ENCODE peak calls at places on chromosome 6, in five cellular contexts. One of them, this sample, is unnamed.

GRCh38 chr6:44932651-44933091 is 395.5 kb upstream of the RUNX2 start:
- DNase-seq in NCI-H1417: no peak
- DNase-seq in HEK293T: no peak
- DNase-seq in GM12865: no peak
- DNase-seq in GM10248: no peak
- DNase-seq in this sample: no peak

GRCh38 chr6:160348552-160349441 is 619 bp downstream of the SLC22A3 start:
- DNase-seq in NCI-H1417: no peak
- DNase-seq in HEK293T: no peak
- DNase-seq in GM12865: no peak
- DNase-seq in GM10248: no peak
- DNase-seq in this sample: peak; percentile 27

GRCh38 chr6:15916581-15916980 is 212.3 kb upstream of the MYLIP start:
- DNase-seq in NCI-H1417: no peak
- DNase-seq in HEK293T: no peak
- DNase-seq in GM12865: no peak
- DNase-seq in GM10248: no peak
- DNase-seq in this sample: no peak

GRCh38 chr6:168516941-168517741 is 76.2 kb downstream of the SMOC2 start:
- DNase-seq in NCI-H1417: no peak
- DNase-seq in HEK293T: no peak
- DNase-seq in GM12865: no peak
- DNase-seq in GM10248: no peak
- DNase-seq in this sample: no peak

GRCh38 chr6:149563203-149563927 is 2.8 kb upstream of the GINM1 start:
- DNase-seq in NCI-H1417: no peak
- DNase-seq in HEK293T: no peak
- DNase-seq in GM12865: no peak
- DNase-seq in GM10248: no peak
- DNase-seq in this sample: no peak

GRCh38 chr6:9295641-9296040 is 860.3 kb upstream of the SLC35B3 start:
- DNase-seq in NCI-H1417: no peak
- DNase-seq in HEK293T: no peak
- DNase-seq in GM12865: no peak
- DNase-seq in GM10248: no peak
- DNase-seq in this sample: no peak

GRCh38 chr6:11779308-11780096 is 899 bp upstream of the ADTRP start:
- DNase-seq in NCI-H1417: no peak
- DNase-seq in HEK293T: no peak
- DNase-seq in GM12865: no peak
- DNase-seq in GM10248: no peak
- DNase-seq in this sample: no peak

GRCh38 chr6:77839292-77839691 is 186.5 kb downstream of the MEI4 start:
- DNase-seq in NCI-H1417: no peak
- DNase-seq in HEK293T: no peak
- DNase-seq in GM12865: no peak
- DNase-seq in GM10248: no peak
- DNase-seq in this sample: no peak

GRCh38 chr6:42112351-42112750 is 30.1 kb downstream of the C6orf132 start:
- DNase-seq in NCI-H1417: no peak
- DNase-seq in HEK293T: no peak
- DNase-seq in GM12865: no peak
- DNase-seq in GM10248: no peak
- DNase-seq in this sample: no peak

GRCh38 chr6:140090871-140091270 is 716.4 kb upstream of the CITED2 start:
- DNase-seq in NCI-H1417: no peak
- DNase-seq in HEK293T: no peak
- DNase-seq in GM12865: no peak
- DNase-seq in GM10248: no peak
- DNase-seq in this sample: no peak

GRCh38 chr6:391559-392440 is at the start of gene IRF4:
- DNase-seq in NCI-H1417: no peak
- DNase-seq in HEK293T: no peak
- DNase-seq in GM12865: peak; percentile 91
- DNase-seq in GM10248: peak; percentile 92
- DNase-seq in this sample: peak; percentile 78

GRCh38 chr6:69138173-69138572 is 503.1 kb downstream of the ADGRB3 start:
- DNase-seq in NCI-H1417: no peak
- DNase-seq in HEK293T: no peak
- DNase-seq in GM12865: no peak
- DNase-seq in GM10248: no peak
- DNase-seq in this sample: no peak

GRCh38 chr6:124131779-124132178 is 328.1 kb downstream of the NKAIN2 start:
- DNase-seq in NCI-H1417: no peak
- DNase-seq in HEK293T: no peak
- DNase-seq in GM12865: no peak
- DNase-seq in GM10248: no peak
- DNase-seq in this sample: no peak

GRCh38 chr6:95071464-95071863 is 505.9 kb upstream of the MANEA start:
- DNase-seq in NCI-H1417: no peak
- DNase-seq in HEK293T: no peak
- DNase-seq in GM12865: no peak
- DNase-seq in GM10248: no peak
- DNase-seq in this sample: no peak

GRCh38 chr6:150767585-150768164 is 97.8 kb upstream of the MTHFD1L start:
- DNase-seq in NCI-H1417: no peak
- DNase-seq in HEK293T: no peak
- DNase-seq in GM12865: no peak
- DNase-seq in GM10248: no peak
- DNase-seq in this sample: no peak

GRCh38 chr6:25637946-25638345 is 14.1 kb upstream of the SCGN start:
- DNase-seq in NCI-H1417: peak; percentile 77
- DNase-seq in HEK293T: no peak
- DNase-seq in GM12865: no peak
- DNase-seq in GM10248: no peak
- DNase-seq in this sample: no peak

GRCh38 chr6:158072083-158072721 is 90.5 kb downstream of the SYNJ2 start:
- DNase-seq in NCI-H1417: peak; percentile 64
- DNase-seq in HEK293T: peak; percentile 85
- DNase-seq in GM12865: peak; percentile 75
- DNase-seq in GM10248: peak; percentile 85
- DNase-seq in this sample: peak; percentile 74

GRCh38 chr6:37860226-37860839 is 40.8 kb downstream of the ZFAND3 start:
- DNase-seq in NCI-H1417: peak; percentile 24
- DNase-seq in HEK293T: peak; percentile 17
- DNase-seq in GM12865: peak; percentile 32
- DNase-seq in GM10248: no peak
- DNase-seq in this sample: no peak

GRCh38 chr6:113997106-113997505 is 26.2 kb upstream of the HDAC2 start:
- DNase-seq in NCI-H1417: no peak
- DNase-seq in HEK293T: no peak
- DNase-seq in GM12865: no peak
- DNase-seq in GM10248: no peak
- DNase-seq in this sample: no peak

GRCh38 chr6:45837541-45838200 is 178.0 kb downstream of the CLIC5 start:
- DNase-seq in NCI-H1417: no peak
- DNase-seq in HEK293T: no peak
- DNase-seq in GM12865: no peak
- DNase-seq in GM10248: no peak
- DNase-seq in this sample: no peak

GRCh38 chr6:82045965-82046756 is 201.4 kb downstream of the IBTK start:
- DNase-seq in NCI-H1417: no peak
- DNase-seq in HEK293T: no peak
- DNase-seq in GM12865: no peak
- DNase-seq in GM10248: no peak
- DNase-seq in this sample: no peak

GRCh38 chr6:38801305-38801704 is 86.2 kb downstream of the DNAH8 start:
- DNase-seq in NCI-H1417: no peak
- DNase-seq in HEK293T: no peak
- DNase-seq in GM12865: no peak
- DNase-seq in GM10248: no peak
- DNase-seq in this sample: no peak

GRCh38 chr6:166691741-166692140 is 64.7 kb upstream of the RPS6KA2 start:
- DNase-seq in NCI-H1417: no peak
- DNase-seq in HEK293T: no peak
- DNase-seq in GM12865: no peak
- DNase-seq in GM10248: no peak
- DNase-seq in this sample: no peak

GRCh38 chr6:67914419-67914818 is 720.7 kb upstream of the ADGRB3 start:
- DNase-seq in NCI-H1417: no peak
- DNase-seq in HEK293T: no peak
- DNase-seq in GM12865: no peak
- DNase-seq in GM10248: no peak
- DNase-seq in this sample: no peak

GRCh38 chr6:16841241-16841640 is 80.0 kb upstream of the ATXN1 start:
- DNase-seq in NCI-H1417: no peak
- DNase-seq in HEK293T: no peak
- DNase-seq in GM12865: no peak
- DNase-seq in GM10248: no peak
- DNase-seq in this sample: no peak

GRCh38 chr6:32886674-32887383 is 32.8 kb downstream of the PSMB9 start:
- DNase-seq in NCI-H1417: no peak
- DNase-seq in HEK293T: no peak
- DNase-seq in GM12865: no peak
- DNase-seq in GM10248: no peak
- DNase-seq in this sample: no peak

GRCh38 chr6:48141975-48142374 is 31.0 kb upstream of the PTCHD4 start:
- DNase-seq in NCI-H1417: no peak
- DNase-seq in HEK293T: no peak
- DNase-seq in GM12865: no peak
- DNase-seq in GM10248: no peak
- DNase-seq in this sample: no peak

GRCh38 chr6:111088668-111089003 is 1.3 kb downstream of the SLC16A10 start:
- DNase-seq in NCI-H1417: no peak
- DNase-seq in HEK293T: no peak
- DNase-seq in GM12865: no peak
- DNase-seq in GM10248: no peak
- DNase-seq in this sample: no peak

GRCh38 chr6:158707120-158707519 is 57.3 kb downstream of the SYTL3 start:
- DNase-seq in NCI-H1417: no peak
- DNase-seq in HEK293T: no peak
- DNase-seq in GM12865: no peak
- DNase-seq in GM10248: no peak
- DNase-seq in this sample: no peak

GRCh38 chr6:40336986-40337780 is 250.0 kb downstream of the LRFN2 start:
- DNase-seq in NCI-H1417: no peak
- DNase-seq in HEK293T: no peak
- DNase-seq in GM12865: no peak
- DNase-seq in GM10248: no peak
- DNase-seq in this sample: no peak

GRCh38 chr6:139538366-139538765 is 163.9 kb upstream of the CITED2 start:
- DNase-seq in NCI-H1417: no peak
- DNase-seq in HEK293T: no peak
- DNase-seq in GM12865: no peak
- DNase-seq in GM10248: no peak
- DNase-seq in this sample: no peak

GRCh38 chr6:167683028-167683862 is 143.5 kb upstream of the AFDN start:
- DNase-seq in NCI-H1417: no peak
- DNase-seq in HEK293T: no peak
- DNase-seq in GM12865: no peak
- DNase-seq in GM10248: no peak
- DNase-seq in this sample: no peak

GRCh38 chr6:87722831-87723726 is 21.0 kb upstream of the AKIRIN2 start:
- DNase-seq in NCI-H1417: no peak
- DNase-seq in HEK293T: no peak
- DNase-seq in GM12865: peak; percentile 94
- DNase-seq in GM10248: no peak
- DNase-seq in this sample: no peak

GRCh38 chr6:132362318-132363185 is 38.7 kb downstream of the MOXD1 start:
- DNase-seq in NCI-H1417: no peak
- DNase-seq in HEK293T: no peak
- DNase-seq in GM12865: no peak
- DNase-seq in GM10248: no peak
- DNase-seq in this sample: no peak

GRCh38 chr6:127514396-127515227 is 4.5 kb downstream of the MTCL3 start:
- DNase-seq in NCI-H1417: peak; percentile 91
- DNase-seq in HEK293T: no peak
- DNase-seq in GM12865: no peak
- DNase-seq in GM10248: no peak
- DNase-seq in this sample: no peak